ENCODE peak calls at places on chromosomes 3 and 15, in seven cellular contexts. R, V, W, C, E, M and J are unnamed samples.

GRCh38 chr3:158725348-158725966 is 6.8 kb downstream of the RARRES1 start:
- DNase-seq in R (no peak), V (no peak), W (no peak), C (no peak), E (no peak), M (peak; percentile 96), J (no peak)

GRCh38 chr15:51755790-51756189 is 4.4 kb downstream of the TMOD2 start:
- DNase-seq in R (no peak), V (no peak), W (no peak), C (no peak), E (no peak), M (no peak), J (no peak)

GRCh38 chr3:72065872-72066641 is 281.1 kb upstream of the PROK2 start:
- DNase-seq in R (no peak), V (no peak), W (no peak), C (no peak), E (no peak), M (no peak), J (no peak)

GRCh38 chr3:49553320-49553689 is 972 bp upstream of the BSN start:
- DNase-seq in R (no peak), V (no peak), W (no peak), C (no peak), E (no peak), M (peak; percentile 28), J (no peak)

GRCh38 chr15:65960586-65960985 is 91.3 kb downstream of the RAB11A start:
- DNase-seq in R (no peak), V (no peak), W (no peak), C (no peak), E (no peak), M (no peak), J (no peak)

GRCh38 chr15:31157644-31158069 is 56.1 kb upstream of the TRPM1 start:
- DNase-seq in R (no peak), V (no peak), W (peak; percentile 55), C (no peak), E (no peak), M (no peak), J (no peak)

GRCh38 chr3:141471160-141471559 is 15.7 kb upstream of the RASA2 start:
- DNase-seq in R (no peak), V (no peak), W (no peak), C (no peak), E (no peak), M (peak; percentile 52), J (no peak)

GRCh38 chr3:89584398-89584797 is 477.0 kb downstream of the EPHA3 start:
- DNase-seq in R (no peak), V (no peak), W (no peak), C (no peak), E (no peak), M (no peak), J (no peak)

GRCh38 chr3:113695818-113696645 is at the start of gene USF3:
- DNase-seq in R (peak; percentile 77), V (peak; percentile 85), W (peak; percentile 60), C (peak; percentile 43), E (peak; percentile 86), M (peak; percentile 43), J (peak; percentile 91)